ENCODE peak calls at places on chromosomes 4 and X, in nine cellular contexts. One of them, this sample, is unnamed.

GRCh38 chr4:82578935-82579334 is 17.1 kb upstream of the TMEM150C start:
- DNase-seq in cardiac muscle cell: no peak
- DNase-seq in A549: no peak
- DNase-seq in stomach: no peak
- DNase-seq in left lung: no peak
- DNase-seq in tibial artery: no peak
- DNase-seq in aorta: no peak
- DNase-seq in lower lobe of right lung: no peak
- DNase-seq in HepG2: no peak
- DNase-seq in this sample: no peak

GRCh38 chr4:152626790-152627189 is 53.0 kb downstream of the TMEM154 start:
- DNase-seq in cardiac muscle cell: no peak
- DNase-seq in A549: no peak
- DNase-seq in stomach: no peak
- DNase-seq in left lung: no peak
- DNase-seq in tibial artery: no peak
- DNase-seq in aorta: no peak
- DNase-seq in lower lobe of right lung: no peak
- DNase-seq in HepG2: no peak
- DNase-seq in this sample: no peak

GRCh38 chrX:154412468-154412867 is 1.1 kb downstream of the TAFAZZIN start:
- DNase-seq in cardiac muscle cell: no peak
- DNase-seq in A549: no peak
- DNase-seq in stomach: no peak
- DNase-seq in left lung: no peak
- DNase-seq in tibial artery: no peak
- DNase-seq in aorta: peak
- DNase-seq in lower lobe of right lung: peak
- DNase-seq in HepG2: no peak
- DNase-seq in this sample: no peak

GRCh38 chrX:17062065-17062464 is 115.6 kb downstream of the REPS2 start:
- DNase-seq in cardiac muscle cell: no peak
- DNase-seq in A549: no peak
- DNase-seq in stomach: no peak
- DNase-seq in left lung: no peak
- DNase-seq in tibial artery: no peak
- DNase-seq in aorta: no peak
- DNase-seq in lower lobe of right lung: no peak
- DNase-seq in HepG2: no peak
- DNase-seq in this sample: no peak

GRCh38 chrX:65920620-65921019 is 119.3 kb downstream of the VSIG4 start:
- DNase-seq in cardiac muscle cell: no peak
- DNase-seq in A549: no peak
- DNase-seq in stomach: no peak
- DNase-seq in left lung: no peak
- DNase-seq in tibial artery: no peak
- DNase-seq in aorta: no peak
- DNase-seq in lower lobe of right lung: no peak
- DNase-seq in HepG2: no peak
- DNase-seq in this sample: no peak

GRCh38 chrX:413322-414201 is 26.9 kb upstream of the PPP2R3B start:
- DNase-seq in cardiac muscle cell: peak
- DNase-seq in A549: no peak
- DNase-seq in stomach: no peak
- DNase-seq in left lung: no peak
- DNase-seq in tibial artery: no peak
- DNase-seq in aorta: peak
- DNase-seq in lower lobe of right lung: no peak
- DNase-seq in HepG2: no peak
- DNase-seq in this sample: no peak

GRCh38 chrX:38754102-38754790 is 47.0 kb upstream of the MID1IP1 start:
- DNase-seq in cardiac muscle cell: peak
- DNase-seq in A549: no peak
- DNase-seq in stomach: no peak
- DNase-seq in left lung: no peak
- DNase-seq in tibial artery: no peak
- DNase-seq in aorta: no peak
- DNase-seq in lower lobe of right lung: no peak
- DNase-seq in HepG2: peak
- DNase-seq in this sample: no peak

GRCh38 chr4:24988776-24989175 is 42.0 kb downstream of the LGI2 start:
- DNase-seq in cardiac muscle cell: peak
- DNase-seq in A549: peak
- DNase-seq in stomach: no peak
- DNase-seq in left lung: no peak
- DNase-seq in tibial artery: no peak
- DNase-seq in aorta: no peak
- DNase-seq in lower lobe of right lung: no peak
- DNase-seq in HepG2: peak
- DNase-seq in this sample: no peak

GRCh38 chr4:18057821-18058533 is 36.4 kb upstream of the LCORL start:
- DNase-seq in cardiac muscle cell: no peak
- DNase-seq in A549: no peak
- DNase-seq in stomach: no peak
- DNase-seq in left lung: no peak
- DNase-seq in tibial artery: no peak
- DNase-seq in aorta: no peak
- DNase-seq in lower lobe of right lung: no peak
- DNase-seq in HepG2: no peak
- DNase-seq in this sample: no peak

GRCh38 chr4:147096667-147097604 is 151.3 kb upstream of the TTC29 start:
- DNase-seq in cardiac muscle cell: peak
- DNase-seq in A549: peak
- DNase-seq in stomach: no peak
- DNase-seq in left lung: no peak
- DNase-seq in tibial artery: no peak
- DNase-seq in aorta: no peak
- DNase-seq in lower lobe of right lung: no peak
- DNase-seq in HepG2: peak
- DNase-seq in this sample: no peak

GRCh38 chr4:154908168-154908567 is 127.1 kb downstream of the RBM46 start:
- DNase-seq in cardiac muscle cell: no peak
- DNase-seq in A549: no peak
- DNase-seq in stomach: no peak
- DNase-seq in left lung: no peak
- DNase-seq in tibial artery: no peak
- DNase-seq in aorta: no peak
- DNase-seq in lower lobe of right lung: no peak
- DNase-seq in HepG2: no peak
- DNase-seq in this sample: no peak

GRCh38 chrX:15143050-15143824 is 126.6 kb downstream of the ASB9 start:
- DNase-seq in cardiac muscle cell: peak
- DNase-seq in A549: peak
- DNase-seq in stomach: peak
- DNase-seq in left lung: peak
- DNase-seq in tibial artery: no peak
- DNase-seq in aorta: peak
- DNase-seq in lower lobe of right lung: peak
- DNase-seq in HepG2: peak
- DNase-seq in this sample: peak

DNA sequence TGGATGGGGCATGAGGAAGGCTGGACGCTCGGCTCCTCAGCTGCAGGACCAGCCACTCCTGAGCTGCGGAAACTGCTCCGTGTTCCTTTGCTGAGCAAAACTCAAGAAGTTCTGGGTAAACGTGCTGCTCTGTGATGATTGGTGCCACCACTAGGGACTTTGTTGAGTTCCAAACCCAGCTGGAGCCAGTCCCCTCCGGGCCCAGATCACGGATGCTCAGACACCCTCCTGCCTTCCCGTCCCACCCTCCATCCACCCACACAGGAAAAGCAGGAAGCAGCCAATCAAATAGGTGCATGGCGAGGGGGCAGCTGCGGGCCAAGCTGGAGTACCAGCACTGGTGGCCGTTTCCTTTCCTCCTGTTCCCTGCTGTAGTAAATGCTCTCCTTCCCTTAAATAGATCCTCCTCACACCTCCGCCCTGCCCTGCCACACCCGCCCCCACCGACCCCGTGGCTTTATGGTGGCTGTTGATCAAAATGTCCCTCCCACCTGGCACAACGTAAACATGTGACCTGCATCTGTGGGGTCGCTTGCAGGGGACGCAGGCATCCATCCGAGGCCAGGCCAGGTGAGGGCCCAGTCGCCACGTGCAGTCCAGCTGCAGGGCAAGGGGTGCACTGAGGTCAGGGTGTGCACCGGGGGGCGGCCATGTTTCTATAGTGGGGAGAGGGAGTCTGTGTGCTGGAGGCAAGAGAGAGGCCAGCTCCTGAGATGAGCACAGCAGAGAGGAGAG is 68.2 kb downstream of the ADRA2C start:
- DNase-seq in cardiac muscle cell: no peak
- DNase-seq in A549: no peak
- DNase-seq in stomach: no peak
- DNase-seq in left lung: no peak
- DNase-seq in tibial artery: no peak
- DNase-seq in aorta: no peak
- DNase-seq in lower lobe of right lung: peak
- DNase-seq in HepG2: no peak
- DNase-seq in this sample: no peak
- H3K27ac ChIP-seq in cardiac muscle cell: no peak
- H3K27ac ChIP-seq in A549: no peak
- H3K27ac ChIP-seq in stomach: no peak
- H3K27ac ChIP-seq in left lung: no peak
- H3K27ac ChIP-seq in tibial artery: no peak
- H3K27ac ChIP-seq in aorta: no peak
- H3K27ac ChIP-seq in lower lobe of right lung: no peak
- H3K27ac ChIP-seq in HepG2: peak
- H3K27ac ChIP-seq in this sample: no peak

DNA sequence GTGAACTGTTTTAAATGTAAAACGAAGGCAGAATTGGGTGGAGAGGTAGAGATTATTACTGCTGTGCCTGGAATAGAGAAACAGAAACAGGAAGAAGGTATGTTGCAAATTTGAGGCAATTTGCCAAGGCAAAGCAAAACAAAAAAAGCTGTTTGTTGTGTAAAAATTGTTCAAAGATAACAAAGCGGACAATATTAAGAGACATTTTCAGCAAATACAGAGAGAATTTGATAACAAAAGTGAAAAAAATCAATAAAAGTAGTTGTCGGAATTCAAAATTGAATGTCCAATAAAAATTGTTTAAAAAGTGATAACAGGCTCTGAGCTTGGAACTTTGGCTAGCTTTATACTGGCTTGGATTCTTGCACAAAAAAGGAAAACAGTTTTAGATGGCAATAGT is 14.4 kb upstream of the SMS start:
- DNase-seq in cardiac muscle cell: no peak
- DNase-seq in A549: no peak
- DNase-seq in stomach: no peak
- DNase-seq in left lung: no peak
- DNase-seq in tibial artery: no peak
- DNase-seq in aorta: no peak
- DNase-seq in lower lobe of right lung: no peak
- DNase-seq in HepG2: no peak
- DNase-seq in this sample: no peak
- H3K27ac ChIP-seq in cardiac muscle cell: no peak
- H3K27ac ChIP-seq in A549: peak
- H3K27ac ChIP-seq in stomach: peak
- H3K27ac ChIP-seq in left lung: peak
- H3K27ac ChIP-seq in tibial artery: peak
- H3K27ac ChIP-seq in aorta: no peak
- H3K27ac ChIP-seq in lower lobe of right lung: peak
- H3K27ac ChIP-seq in HepG2: no peak
- H3K27ac ChIP-seq in this sample: no peak

GRCh38 chrX:71667328-71668247 is at the start of gene LOC101059915:
- DNase-seq in cardiac muscle cell: no peak
- DNase-seq in A549: no peak
- DNase-seq in stomach: no peak
- DNase-seq in left lung: peak
- DNase-seq in tibial artery: peak
- DNase-seq in aorta: no peak
- DNase-seq in lower lobe of right lung: no peak
- DNase-seq in HepG2: no peak
- DNase-seq in this sample: no peak

GRCh38 chrX:71669492-71669891 is 2.1 kb downstream of the LOC101059915 start:
- DNase-seq in cardiac muscle cell: no peak
- DNase-seq in A549: no peak
- DNase-seq in stomach: no peak
- DNase-seq in left lung: peak
- DNase-seq in tibial artery: peak
- DNase-seq in aorta: no peak
- DNase-seq in lower lobe of right lung: no peak
- DNase-seq in HepG2: no peak
- DNase-seq in this sample: no peak

GRCh38 chrX:71671938-71672337 is 4.6 kb downstream of the LOC101059915 start:
- DNase-seq in cardiac muscle cell: no peak
- DNase-seq in A549: no peak
- DNase-seq in stomach: no peak
- DNase-seq in left lung: peak
- DNase-seq in tibial artery: peak
- DNase-seq in aorta: no peak
- DNase-seq in lower lobe of right lung: no peak
- DNase-seq in HepG2: no peak
- DNase-seq in this sample: no peak

GRCh38 chrX:71668248-71668595 is 876 bp downstream of the LOC101059915 start:
- DNase-seq in cardiac muscle cell: no peak
- DNase-seq in A549: no peak
- DNase-seq in stomach: no peak
- DNase-seq in left lung: peak
- DNase-seq in tibial artery: no peak
- DNase-seq in aorta: no peak
- DNase-seq in lower lobe of right lung: no peak
- DNase-seq in HepG2: no peak
- DNase-seq in this sample: no peak

DNA sequence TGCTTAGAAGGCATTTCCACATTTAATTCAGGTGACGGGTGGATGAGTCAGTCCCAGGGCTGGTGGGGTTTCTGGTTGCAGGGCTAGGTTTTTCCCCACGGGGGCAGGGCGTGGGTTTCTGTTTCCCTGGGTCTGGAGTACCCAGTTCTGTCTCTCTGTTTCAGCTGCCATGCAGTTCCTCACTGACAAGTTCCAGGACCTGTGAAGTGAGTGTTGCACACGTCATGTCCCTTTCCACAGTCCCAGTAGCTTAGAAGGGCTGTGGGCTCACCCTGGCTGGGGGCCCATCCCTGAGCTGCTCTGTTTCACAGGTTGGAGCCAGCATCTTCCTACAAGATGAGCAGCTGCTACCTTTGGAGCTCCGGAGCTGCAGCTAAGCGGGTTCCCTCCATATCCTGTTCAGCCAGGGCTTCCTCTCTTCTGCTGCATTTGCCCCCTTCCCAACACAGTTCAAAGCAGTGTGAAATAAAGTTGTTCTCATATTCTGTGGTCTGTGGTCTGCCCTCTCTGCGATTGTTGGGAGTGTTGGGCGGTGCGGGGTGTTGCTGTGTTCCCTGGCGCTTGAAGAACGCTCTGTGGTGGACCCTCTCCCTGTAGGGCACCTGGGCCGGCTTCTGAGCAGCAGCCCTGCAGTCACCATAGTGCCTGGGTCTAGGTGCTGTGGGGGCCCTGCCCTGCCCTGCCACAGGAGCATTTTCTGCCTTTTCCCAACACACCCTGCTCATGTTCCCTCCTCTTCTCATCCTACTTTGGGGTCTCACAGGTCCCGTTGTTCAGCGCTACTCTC is 3.9 kb downstream of the LOC101059915 start:
- DNase-seq in cardiac muscle cell: peak
- DNase-seq in A549: no peak
- DNase-seq in stomach: no peak
- DNase-seq in left lung: peak
- DNase-seq in tibial artery: no peak
- DNase-seq in aorta: no peak
- DNase-seq in lower lobe of right lung: no peak
- DNase-seq in HepG2: no peak
- DNase-seq in this sample: no peak
- H3K27ac ChIP-seq in cardiac muscle cell: no peak
- H3K27ac ChIP-seq in A549: no peak
- H3K27ac ChIP-seq in stomach: no peak
- H3K27ac ChIP-seq in left lung: no peak
- H3K27ac ChIP-seq in tibial artery: no peak
- H3K27ac ChIP-seq in aorta: no peak
- H3K27ac ChIP-seq in lower lobe of right lung: no peak
- H3K27ac ChIP-seq in HepG2: no peak
- H3K27ac ChIP-seq in this sample: no peak

GRCh38 chr4:81502561-81502960 is 30.9 kb upstream of the RASGEF1B start:
- DNase-seq in cardiac muscle cell: no peak
- DNase-seq in A549: no peak
- DNase-seq in stomach: no peak
- DNase-seq in left lung: no peak
- DNase-seq in tibial artery: no peak
- DNase-seq in aorta: no peak
- DNase-seq in lower lobe of right lung: no peak
- DNase-seq in HepG2: no peak
- DNase-seq in this sample: no peak
- H3K27ac ChIP-seq in cardiac muscle cell: no peak
- H3K27ac ChIP-seq in A549: no peak
- H3K27ac ChIP-seq in stomach: no peak
- H3K27ac ChIP-seq in left lung: no peak
- H3K27ac ChIP-seq in tibial artery: no peak
- H3K27ac ChIP-seq in aorta: no peak
- H3K27ac ChIP-seq in lower lobe of right lung: no peak
- H3K27ac ChIP-seq in HepG2: no peak
- H3K27ac ChIP-seq in this sample: no peak

This sample was measured in substantia nigra.